ENCODE peak calls at places on chromosomes 6 and 20, in seven cellular contexts. One of them, this sample, is unnamed. For H3K36me3, the result is how much of the 10 kb centered on the place peaks cover.

GRCh38 chr6:7730411-7730810 is 4.5 kb downstream of the BMP6 start:
- DNase-seq in spleen: no peak
- DNase-seq in adrenal gland: no peak
- DNase-seq in mesendoderm: no peak
- DNase-seq in mucosa of descending colon: no peak
- DNase-seq in PC-9: no peak
- DNase-seq in NT2/D1: no peak
- DNase-seq in this sample: no peak

GRCh38 chr6:44416103-44416502 is 28.6 kb downstream of the CDC5L start:
- DNase-seq in mesendoderm: no peak
- DNase-seq in spleen: no peak
- DNase-seq in adrenal gland: peak
- DNase-seq in PC-9: peak
- DNase-seq in mucosa of descending colon: no peak
- DNase-seq in NT2/D1: no peak
- DNase-seq in this sample: no peak

GRCh38 chr20:62603021-62603906 is 39.0 kb upstream of the SLCO4A1 start:
- DNase-seq in NT2/D1: no peak
- DNase-seq in PC-9: no peak
- DNase-seq in mucosa of descending colon: peak
- DNase-seq in spleen: peak
- DNase-seq in adrenal gland: peak
- DNase-seq in mesendoderm: no peak
- DNase-seq in this sample: no peak

GRCh38 chr20:58236612-58237317 is 8.3 kb upstream of the ANKRD60 start:
- DNase-seq in PC-9: peak
- DNase-seq in spleen: peak
- DNase-seq in adrenal gland: peak
- DNase-seq in NT2/D1: peak
- DNase-seq in mucosa of descending colon: peak
- DNase-seq in mesendoderm: peak
- DNase-seq in this sample: no peak

GRCh38 chr20:51640743-51641142 is 98.2 kb upstream of the NFATC2 start:
- DNase-seq in mesendoderm: no peak
- DNase-seq in adrenal gland: no peak
- DNase-seq in spleen: no peak
- DNase-seq in NT2/D1: no peak
- DNase-seq in PC-9: no peak
- DNase-seq in mucosa of descending colon: peak
- DNase-seq in this sample: no peak

GRCh38 chr20:36153754-36154695 is 515 bp upstream of the EPB41L1 start:
- DNase-seq in spleen: peak
- DNase-seq in adrenal gland: peak
- DNase-seq in NT2/D1: no peak
- DNase-seq in mucosa of descending colon: peak
- DNase-seq in PC-9: peak
- DNase-seq in mesendoderm: peak
- DNase-seq in this sample: no peak

GRCh38 chr6:8941578-8941977 is 506.2 kb upstream of the SLC35B3 start:
- DNase-seq in mesendoderm: no peak
- DNase-seq in NT2/D1: no peak
- DNase-seq in spleen: no peak
- DNase-seq in adrenal gland: no peak
- DNase-seq in mucosa of descending colon: no peak
- DNase-seq in PC-9: no peak
- DNase-seq in this sample: no peak

GRCh38 chr6:90251295-90251992 is 45.2 kb downstream of the BACH2 start:
- DNase-seq in PC-9: no peak
- DNase-seq in spleen: no peak
- DNase-seq in NT2/D1: no peak
- DNase-seq in adrenal gland: no peak
- DNase-seq in mucosa of descending colon: no peak
- DNase-seq in mesendoderm: no peak
- DNase-seq in this sample: no peak

GRCh38 chr20:62631336-62632317 is 10.7 kb upstream of the SLCO4A1 start:
- DNase-seq in NT2/D1: no peak
- DNase-seq in mesendoderm: no peak
- DNase-seq in PC-9: no peak
- DNase-seq in adrenal gland: no peak
- DNase-seq in spleen: no peak
- DNase-seq in mucosa of descending colon: no peak
- DNase-seq in this sample: no peak

GRCh38 chr6:98840385-98840784 is 6.0 kb downstream of the POU3F2 start:
- DNase-seq in adrenal gland: no peak
- DNase-seq in mucosa of descending colon: no peak
- DNase-seq in mesendoderm: no peak
- DNase-seq in NT2/D1: no peak
- DNase-seq in PC-9: no peak
- DNase-seq in spleen: no peak
- DNase-seq in this sample: no peak
- H3K36me3 ChIP-seq in adrenal gland: under half
- H3K36me3 ChIP-seq in mucosa of descending colon: under half
- H3K36me3 ChIP-seq in mesendoderm: under half
- H3K36me3 ChIP-seq in NT2/D1: under half
- H3K36me3 ChIP-seq in PC-9: under half
- H3K36me3 ChIP-seq in spleen: under half
- H3K36me3 ChIP-seq in this sample: under half

GRCh38 chr20:25278636-25279361 is 30.9 kb downstream of the PYGB start:
- DNase-seq in PC-9: no peak
- DNase-seq in adrenal gland: peak
- DNase-seq in mucosa of descending colon: no peak
- DNase-seq in NT2/D1: no peak
- DNase-seq in mesendoderm: no peak
- DNase-seq in spleen: peak
- DNase-seq in this sample: no peak
- H3K36me3 ChIP-seq in PC-9: under half
- H3K36me3 ChIP-seq in adrenal gland: under half
- H3K36me3 ChIP-seq in mucosa of descending colon: under half
- H3K36me3 ChIP-seq in NT2/D1: half or more
- H3K36me3 ChIP-seq in mesendoderm: under half
- H3K36me3 ChIP-seq in spleen: half or more
- H3K36me3 ChIP-seq in this sample: under half

GRCh38 chr20:48951041-48951440 is 29.5 kb downstream of the ARFGEF2 start:
- DNase-seq in spleen: no peak
- DNase-seq in NT2/D1: no peak
- DNase-seq in mucosa of descending colon: no peak
- DNase-seq in PC-9: no peak
- DNase-seq in adrenal gland: no peak
- DNase-seq in mesendoderm: no peak
- DNase-seq in this sample: no peak
- H3K36me3 ChIP-seq in spleen: half or more
- H3K36me3 ChIP-seq in NT2/D1: half or more
- H3K36me3 ChIP-seq in mucosa of descending colon: under half
- H3K36me3 ChIP-seq in PC-9: half or more
- H3K36me3 ChIP-seq in adrenal gland: under half
- H3K36me3 ChIP-seq in mesendoderm: under half
- H3K36me3 ChIP-seq in this sample: under half

DNA sequence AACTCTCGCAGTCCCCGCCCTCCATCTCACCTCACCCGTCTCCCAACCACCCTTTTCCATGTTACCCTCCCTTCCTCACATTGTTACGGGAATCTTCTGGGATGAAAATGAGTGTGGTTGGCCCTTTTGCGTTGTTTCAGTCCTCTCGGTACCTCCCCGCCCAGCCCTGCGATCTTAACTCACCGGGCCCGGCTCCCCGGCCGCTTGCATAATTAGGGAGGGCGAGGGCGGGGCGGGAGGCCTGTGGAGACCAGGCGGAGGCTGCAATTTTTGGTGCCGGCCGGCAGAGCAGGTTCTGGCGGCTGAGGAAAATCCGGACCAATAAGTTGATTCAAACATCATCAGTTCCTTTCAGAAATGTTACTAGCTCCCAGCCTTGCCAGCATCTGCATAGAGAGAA is 25.2 kb downstream of the TFAP2B start:
- DNase-seq in spleen: no peak
- DNase-seq in adrenal gland: no peak
- DNase-seq in NT2/D1: no peak
- DNase-seq in mucosa of descending colon: no peak
- DNase-seq in PC-9: no peak
- DNase-seq in mesendoderm: peak
- DNase-seq in this sample: no peak
- H3K36me3 ChIP-seq in spleen: under half
- H3K36me3 ChIP-seq in adrenal gland: under half
- H3K36me3 ChIP-seq in NT2/D1: under half
- H3K36me3 ChIP-seq in mucosa of descending colon: under half
- H3K36me3 ChIP-seq in PC-9: under half
- H3K36me3 ChIP-seq in mesendoderm: under half
- H3K36me3 ChIP-seq in this sample: under half

GRCh38 chr20:64210661-64211369 is 44.7 kb upstream of the PCMTD2 start:
- DNase-seq in mesendoderm: no peak
- DNase-seq in adrenal gland: peak
- DNase-seq in NT2/D1: no peak
- DNase-seq in mucosa of descending colon: no peak
- DNase-seq in PC-9: no peak
- DNase-seq in spleen: no peak
- DNase-seq in this sample: no peak
- H3K36me3 ChIP-seq in mesendoderm: under half
- H3K36me3 ChIP-seq in adrenal gland: under half
- H3K36me3 ChIP-seq in NT2/D1: under half
- H3K36me3 ChIP-seq in mucosa of descending colon: under half
- H3K36me3 ChIP-seq in PC-9: under half
- H3K36me3 ChIP-seq in spleen: under half
- H3K36me3 ChIP-seq in this sample: under half

DNA sequence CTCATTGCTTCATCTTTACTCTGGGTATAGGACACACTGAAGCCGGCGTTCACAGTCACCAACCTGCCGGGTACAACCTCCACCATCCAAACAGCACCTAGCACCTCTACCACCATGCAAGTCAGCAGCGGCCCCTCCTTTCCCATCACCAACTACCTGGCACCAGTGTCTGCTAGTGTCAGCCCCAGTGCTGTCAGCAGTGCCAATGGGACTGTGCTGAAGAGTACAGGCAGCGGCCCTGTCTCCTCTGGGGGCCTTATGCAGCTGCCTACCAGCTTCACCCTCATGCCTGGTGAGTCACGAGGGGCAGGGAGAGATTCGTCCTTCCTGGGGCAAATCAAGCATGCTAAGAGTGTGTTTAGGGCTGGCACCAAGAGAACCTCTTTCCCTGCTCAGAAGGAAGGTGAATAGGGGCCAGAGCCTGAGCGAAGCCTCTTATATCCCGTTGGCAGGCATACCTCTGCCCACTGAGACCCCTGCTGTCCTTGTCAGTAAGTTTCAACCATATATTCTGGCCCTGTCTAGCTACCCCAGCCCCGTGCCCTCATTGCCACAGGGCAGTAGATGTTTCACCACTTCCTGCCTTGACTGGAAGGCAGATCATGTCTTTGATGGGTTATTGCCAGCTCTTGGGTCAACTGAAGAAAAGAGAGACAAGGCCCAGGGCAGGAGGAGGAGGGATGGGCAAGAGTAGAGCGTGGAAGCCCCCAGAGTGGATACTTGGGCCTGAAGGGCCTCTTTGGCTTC is 4.8 kb downstream of the SRF start:
- DNase-seq in adrenal gland: no peak
- DNase-seq in spleen: peak
- DNase-seq in NT2/D1: no peak
- DNase-seq in mesendoderm: no peak
- DNase-seq in PC-9: no peak
- DNase-seq in mucosa of descending colon: no peak
- DNase-seq in this sample: no peak
- H3K36me3 ChIP-seq in adrenal gland: under half
- H3K36me3 ChIP-seq in spleen: under half
- H3K36me3 ChIP-seq in NT2/D1: half or more
- H3K36me3 ChIP-seq in mesendoderm: under half
- H3K36me3 ChIP-seq in PC-9: under half
- H3K36me3 ChIP-seq in mucosa of descending colon: under half
- H3K36me3 ChIP-seq in this sample: under half

GRCh38 chr20:31682927-31683326 is 39.7 kb downstream of the BCL2L1 start:
- DNase-seq in PC-9: no peak
- DNase-seq in spleen: no peak
- DNase-seq in NT2/D1: no peak
- DNase-seq in adrenal gland: no peak
- DNase-seq in mesendoderm: no peak
- DNase-seq in mucosa of descending colon: no peak
- DNase-seq in this sample: no peak
- H3K36me3 ChIP-seq in PC-9: half or more
- H3K36me3 ChIP-seq in spleen: under half
- H3K36me3 ChIP-seq in NT2/D1: under half
- H3K36me3 ChIP-seq in adrenal gland: under half
- H3K36me3 ChIP-seq in mesendoderm: under half
- H3K36me3 ChIP-seq in mucosa of descending colon: under half
- H3K36me3 ChIP-seq in this sample: under half

GRCh38 chr20:438581-439469 is 23.5 kb downstream of the TBC1D20 start:
- DNase-seq in adrenal gland: no peak
- DNase-seq in NT2/D1: no peak
- DNase-seq in mucosa of descending colon: peak
- DNase-seq in spleen: peak
- DNase-seq in PC-9: no peak
- DNase-seq in mesendoderm: no peak
- DNase-seq in this sample: no peak
- H3K36me3 ChIP-seq in adrenal gland: under half
- H3K36me3 ChIP-seq in NT2/D1: half or more
- H3K36me3 ChIP-seq in mucosa of descending colon: under half
- H3K36me3 ChIP-seq in spleen: half or more
- H3K36me3 ChIP-seq in PC-9: under half
- H3K36me3 ChIP-seq in mesendoderm: under half
- H3K36me3 ChIP-seq in this sample: under half

This sample was measured in iPS DF 6.9.